ENCODE peak calls at places on chromosome 4, in eight cellular contexts. M is HEK293T; F is D341Med; D is ACHN; E is right cardiac atrium; O is CD4-positive, alpha-beta memory T cell; C is tibial nerve; V is Right ventricle myocardium superior. B is an unnamed sample.
A peak's percentile ranks its signal among the peaks of the same experiment; 100 is the strongest.

GRCh38 chr4:144572660-144573059 is 73.3 kb upstream of the HHIP start:
- DNase-seq in E (no peak), D (peak; percentile 9), M (no peak), F (no peak), C (no peak), O (no peak), V (no peak), B (no peak)

GRCh38 chr4:37994569-37994968 is 34.4 kb downstream of the PTTG2 start:
- DNase-seq in O (no peak), F (no peak), D (no peak), C (no peak), M (no peak), V (no peak), E (no peak), B (no peak)

GRCh38 chr4:46878641-46879040 is 30.4 kb downstream of the COX7B2 start:
- DNase-seq in V (no peak), D (no peak), C (no peak), E (no peak), F (no peak), M (no peak), O (no peak), B (no peak)

GRCh38 chr4:22483551-22483981 is 32.3 kb downstream of the ADGRA3 start:
- DNase-seq in O (no peak), F (no peak), D (no peak), C (no peak), M (no peak), V (no peak), E (no peak), B (peak; percentile 74)

GRCh38 chr4:112214397-112215264 is 17.0 kb upstream of the AP1AR start:
- DNase-seq in D (peak; percentile 58), O (peak; percentile 20), V (no peak), F (peak; percentile 35), M (peak; percentile 22), C (no peak), E (no peak), B (peak; percentile 55)

GRCh38 chr4:189124149-189124758 is 816.4 kb upstream of the FRG1 start:
- DNase-seq in F (peak; percentile 64), E (peak; percentile 17), D (peak; percentile 22), M (peak; percentile 4), O (no peak), C (peak; percentile 15), V (no peak), B (no peak)

GRCh38 chr4:65661469-65661868 is 8.8 kb downstream of the EPHA5 start:
- DNase-seq in D (no peak), V (no peak), F (peak; percentile 17), E (peak; percentile 69), C (no peak), O (no peak), M (no peak), B (peak; percentile 62)

GRCh38 chr4:101286663-101287062 is 60.7 kb downstream of the PPP3CA start:
- DNase-seq in O (no peak), C (no peak), E (no peak), D (no peak), V (no peak), M (no peak), F (no peak), B (no peak)

GRCh38 chr4:69753666-69754065 is 6.8 kb downstream of the SULT1B1 start:
- DNase-seq in C (no peak), F (no peak), D (no peak), V (no peak), E (no peak), O (no peak), M (no peak), B (peak; percentile 56)

GRCh38 chr4:187333151-187333550 is 609.5 kb upstream of the FAT1 start:
- DNase-seq in F (no peak), D (no peak), E (no peak), V (no peak), M (no peak), O (no peak), C (no peak), B (no peak)

GRCh38 chr4:57369446-57369845 is 259.3 kb upstream of the IGFBP7 start:
- DNase-seq in E (no peak), F (no peak), C (no peak), V (no peak), M (no peak), O (no peak), D (no peak), B (no peak)

GRCh38 chr4:52317361-52317879 is 266.3 kb downstream of the SPATA18 start:
- DNase-seq in C (no peak), E (no peak), M (no peak), O (no peak), F (no peak), D (no peak), V (no peak), B (no peak)

GRCh38 chr4:108725457-108725856 is 37.4 kb downstream of the ETNPPL start:
- DNase-seq in M (no peak), V (no peak), E (no peak), O (no peak), F (no peak), D (no peak), C (no peak), B (no peak)

GRCh38 chr4:102694791-102695190 is 66.0 kb downstream of the MANBA start:
- DNase-seq in E (no peak), C (no peak), V (no peak), F (no peak), O (no peak), M (no peak), D (no peak), B (no peak)

GRCh38 chr4:112562254-112562653 is 46.3 kb upstream of the NEUROG2 start:
- DNase-seq in E (no peak), C (no peak), M (no peak), O (no peak), F (no peak), V (no peak), D (no peak), B (no peak)

GRCh38 chr4:5638976-5639375 is 69.4 kb downstream of the EVC2 start:
- DNase-seq in E (no peak), V (no peak), F (no peak), O (no peak), C (no peak), D (no peak), M (no peak), B (peak; percentile 46)

GRCh38 chr4:13988347-13989265 is 361.1 kb upstream of the BOD1L1 start:
- DNase-seq in C (peak; percentile 59), E (peak; percentile 65), F (no peak), O (no peak), V (peak; percentile 54), D (no peak), M (no peak), B (peak; percentile 99)

GRCh38 chr4:80240976-80241375 is 25.5 kb upstream of the FGF5 start:
- DNase-seq in V (no peak), C (no peak), D (no peak), E (no peak), F (no peak), M (no peak), O (no peak), B (peak; percentile 50)

GRCh38 chr4:13533670-13534343 is 10.5 kb downstream of the NKX3-2 start:
- DNase-seq in C (no peak), D (no peak), O (no peak), F (no peak), V (no peak), E (no peak), M (no peak), B (no peak)

GRCh38 chr4:138320030-138320429 is 77.9 kb upstream of the SLC7A11 start:
- DNase-seq in M (no peak), V (no peak), C (no peak), D (no peak), E (no peak), O (no peak), F (no peak), B (no peak)

GRCh38 chr4:82553020-82553419 is 8.8 kb downstream of the TMEM150C start:
- DNase-seq in D (no peak), F (no peak), E (no peak), V (no peak), M (no peak), C (no peak), O (no peak), B (no peak)

GRCh38 chr4:145703850-145704528 is 24.0 kb downstream of the C4orf51 start:
- DNase-seq in D (no peak), V (no peak), O (no peak), F (no peak), M (no peak), C (no peak), E (no peak), B (no peak)

GRCh38 chr4:46386570-46386969 is 3.4 kb downstream of the GABRA2 start:
- DNase-seq in O (no peak), F (peak; percentile 60), C (no peak), D (peak; percentile 12), V (no peak), M (no peak), E (no peak), B (no peak)

GRCh38 chr4:38292529-38292928 is 332.3 kb downstream of the PTTG2 start:
- DNase-seq in E (no peak), F (no peak), C (no peak), D (no peak), O (no peak), M (no peak), V (no peak), B (no peak)